ENCODE peak calls at places on chromosomes 11 and 22, in ten cellular contexts. X is GM12865; J is omental fat pad; M is activated gamma-delta T cell treated with anti-CD3 and anti-CD28 coated beads, Interleukin-2, amount 50 U/mL, for 16 hours; O is stomach; Z is AG10803; P is AG09319; W is epithelial cell of esophagus; L is T-helper 17 cell; B is effector memory CD4-positive, alpha-beta T cell. A is an unnamed sample.

GRCh38 chr11:14499178-14499559 is 442 bp downstream of the COPB1 start:
- DNase-seq in Z (peak; percentile 9), M (peak; percentile 33), O (peak; percentile 42), J (no peak), X (peak; percentile 29), B (no peak), W (peak; percentile 15), L (peak; percentile 26), P (no peak), A (peak; percentile 41)

GRCh38 chr11:114132944-114133394 is 73.5 kb downstream of the ZBTB16 start:
- DNase-seq in Z (peak; percentile 85), X (no peak), J (no peak), P (no peak), O (no peak), W (no peak), M (no peak), B (no peak), L (no peak), A (no peak)

GRCh38 chr11:57699813-57700212 is 12.2 kb downstream of the MED19 start:
- DNase-seq in M (no peak), Z (no peak), L (no peak), O (no peak), W (no peak), P (no peak), J (no peak), B (no peak), X (no peak), A (no peak)

GRCh38 chr11:44840526-44840925 is 110.2 kb downstream of the TP53I11 start:
- DNase-seq in P (no peak), J (no peak), X (no peak), Z (no peak), M (no peak), B (no peak), W (no peak), O (no peak), L (no peak), A (no peak)

GRCh38 chr11:44134625-44135024 is 39.1 kb downstream of the EXT2 start:
- DNase-seq in O (no peak), W (no peak), B (no peak), Z (no peak), L (no peak), J (no peak), P (no peak), X (no peak), M (no peak), A (no peak)

GRCh38 chr11:69708731-69709401 is 5.0 kb upstream of the FGF19 start:
- DNase-seq in L (no peak), X (no peak), J (no peak), B (no peak), O (no peak), Z (no peak), W (no peak), P (no peak), M (no peak), A (no peak)

GRCh38 chr22:39080052-39080762 is 3.1 kb downstream of the APOBEC3G start:
- DNase-seq in M (no peak), L (no peak), B (peak; percentile 42), J (no peak), X (peak; percentile 50), O (no peak), W (no peak), Z (no peak), P (no peak), A (no peak)

GRCh38 chr22:39856588-39856987 is 37.0 kb downstream of the ENTHD1 start:
- DNase-seq in L (no peak), J (no peak), Z (no peak), B (no peak), M (no peak), P (no peak), O (no peak), W (no peak), X (no peak), A (no peak)

GRCh38 chr11:61899146-61899841 is 7.9 kb upstream of the FADS3 start:
- DNase-seq in W (peak; percentile 69), J (peak; percentile 75), M (peak; percentile 95), B (peak; percentile 83), P (no peak), X (peak; percentile 90), Z (peak; percentile 58), L (peak; percentile 85), O (peak; percentile 87), A (peak; percentile 97)

GRCh38 chr11:62652156-62653006 is 721 bp downstream of the INTS5 start:
- DNase-seq in P (no peak), Z (no peak), X (no peak), J (no peak), W (no peak), O (no peak), M (no peak), B (peak; percentile 60), L (peak; percentile 74), A (no peak)

GRCh38 chr11:119084663-119085522 is at the start of gene HMBS:
- DNase-seq in M (peak; percentile 86), P (peak; percentile 69), L (peak; percentile 85), J (peak; percentile 90), W (peak; percentile 97), B (peak; percentile 90), Z (peak; percentile 93), X (peak; percentile 93), O (peak; percentile 94), A (peak; percentile 94)

GRCh38 chr22:35140879-35141745 is 75.2 kb downstream of the ISX start:
- DNase-seq in J (no peak), Z (no peak), B (no peak), L (no peak), O (no peak), W (no peak), P (no peak), M (no peak), X (peak; percentile 83), A (peak; percentile 73)

GRCh38 chr11:65212226-65212801 is 30.6 kb downstream of the CAPN1 start:
- DNase-seq in B (no peak), Z (no peak), J (no peak), O (no peak), P (no peak), W (no peak), L (no peak), X (no peak), M (no peak), A (no peak)

GRCh38 chr22:49270595-49271368 is 556.9 kb downstream of the BRD1 start:
- DNase-seq in J (no peak), B (no peak), P (no peak), Z (no peak), L (no peak), M (no peak), O (peak; percentile 21), X (no peak), W (no peak), A (no peak)

GRCh38 chr11:34667810-34668582 is 47.1 kb downstream of the EHF start:
- DNase-seq in J (no peak), X (no peak), W (peak; percentile 83), O (no peak), B (no peak), L (no peak), P (no peak), Z (no peak), M (no peak), A (no peak)

GRCh38 chr11:107898270-107898669 is 30.0 kb upstream of the RAB39A start:
- DNase-seq in B (no peak), J (no peak), W (peak; percentile 66), M (no peak), P (peak; percentile 11), X (peak; percentile 58), L (no peak), O (no peak), Z (peak; percentile 62), A (peak; percentile 49)

GRCh38 chr11:76248210-76248609 is 41.9 kb upstream of the WNT11 start:
- DNase-seq in L (no peak), Z (no peak), M (no peak), B (no peak), X (peak; percentile 49), W (no peak), J (no peak), O (no peak), P (no peak), A (no peak)

GRCh38 chr22:44707752-44708151 is 5.7 kb downstream of the PRR5 start:
- DNase-seq in M (no peak), P (no peak), Z (peak; percentile 33), O (no peak), W (peak; percentile 84), X (no peak), B (no peak), L (no peak), J (no peak), A (no peak)

GRCh38 chr22:36546092-36546804 is 17.3 kb upstream of the EIF3D start:
- DNase-seq in B (no peak), X (peak; percentile 44), L (no peak), P (no peak), O (no peak), W (peak; percentile 47), Z (peak; percentile 42), M (no peak), J (no peak), A (peak; percentile 72)

GRCh38 chr11:134560566-134561347 is 148.7 kb upstream of the B3GAT1 start:
- DNase-seq in J (no peak), Z (no peak), X (no peak), O (no peak), B (no peak), L (no peak), M (no peak), P (no peak), W (no peak), A (no peak)

GRCh38 chr22:24178502-24179440 is 2.5 kb upstream of the SUSD2 start:
- DNase-seq in W (no peak), J (no peak), O (no peak), Z (no peak), X (peak; percentile 20), P (no peak), B (no peak), L (no peak), M (no peak), A (no peak)

GRCh38 chr11:31643831-31644230 is 134.3 kb downstream of the ELP4 start:
- DNase-seq in B (no peak), J (no peak), P (no peak), O (no peak), L (no peak), X (no peak), Z (peak; percentile 53), W (peak; percentile 53), M (no peak), A (no peak)

GRCh38 chr11:35953081-35953480 is 9.2 kb downstream of the LDLRAD3 start:
- DNase-seq in M (no peak), B (no peak), X (no peak), J (no peak), W (no peak), L (no peak), O (no peak), P (no peak), Z (no peak), A (no peak)

GRCh38 chr22:37043828-37044538 is 7.6 kb upstream of the KCTD17 start:
- DNase-seq in M (no peak), L (no peak), W (peak; percentile 79), O (peak; percentile 88), Z (peak; percentile 25), P (no peak), J (peak; percentile 31), B (no peak), X (peak; percentile 80), A (peak; percentile 93)

GRCh38 chr22:29799217-29799680 is 32.1 kb downstream of the UQCR10 start:
- DNase-seq in L (no peak), P (peak; percentile 94), W (peak; percentile 95), M (no peak), B (no peak), Z (peak; percentile 99), J (peak; percentile 60), O (peak; percentile 95), X (no peak), A (no peak)

GRCh38 chr11:7851391-7851790 is 54.6 kb upstream of the OR5P2 start:
- DNase-seq in B (no peak), W (peak; percentile 39), O (no peak), X (peak; percentile 1), M (no peak), L (no peak), J (no peak), Z (no peak), P (no peak), A (no peak)

GRCh38 chr11:77085652-77086051 is 17.0 kb upstream of the OMP start:
- DNase-seq in X (no peak), B (no peak), L (no peak), Z (no peak), P (no peak), M (no peak), O (peak; percentile 17), W (no peak), J (no peak), A (no peak)

GRCh38 chr11:102046841-102047240 is 396 bp upstream of the CFAP300 start:
- DNase-seq in X (no peak), M (no peak), B (no peak), O (no peak), J (no peak), L (no peak), P (peak; percentile 14), W (no peak), Z (peak; percentile 48), A (no peak)

A was measured in GM13976.